ENCODE peak calls at places on chromosomes 6 and 20, in five cellular contexts. X is psoas muscle, R is lower lobe of right lung, Q is heart left ventricle, B is breast epithelium. Y is an unnamed sample.

GRCh38 chr20:11797161-11797560 is 120.5 kb upstream of the BTBD3 start:
- DNase-seq in X (no peak), R (no peak), Q (no peak), B (no peak), Y (no peak)

GRCh38 chr6:150347845-150348244 is 21.0 kb upstream of the IYD start:
- DNase-seq in X (no peak), R (no peak), Q (no peak), B (no peak), Y (no peak)

GRCh38 chr6:28985396-28986164 is 19.5 kb downstream of the ZNF311 start:
- DNase-seq in X (peak), R (peak), Q (peak), B (peak), Y (peak)

GRCh38 chr20:60334936-60335335 is 376.7 kb downstream of the CDH26 start:
- DNase-seq in X (no peak), R (no peak), Q (no peak), B (no peak), Y (no peak)

GRCh38 chr6:31528307-31528777 is 420 bp upstream of the MCCD1 start:
- DNase-seq in X (no peak), R (no peak), Q (no peak), B (no peak), Y (no peak)

GRCh38 chr6:73064261-73064660 is 161.0 kb downstream of the KHDC1L start:
- DNase-seq in X (no peak), R (no peak), Q (no peak), B (no peak), Y (no peak)

GRCh38 chr20:46308258-46309157 is at the start of gene CDH22:
- DNase-seq in X (peak), R (peak), Q (peak), B (no peak), Y (no peak)

GRCh38 chr20:20391766-20392165 is 23.9 kb downstream of the INSM1 start:
- DNase-seq in X (no peak), R (no peak), Q (no peak), B (no peak), Y (no peak)

GRCh38 chr6:92231220-92231701 is 1188.1 kb downstream of the EPHA7 start:
- DNase-seq in X (no peak), R (no peak), Q (no peak), B (no peak), Y (no peak)

GRCh38 chr20:18738055-18738454 is 75.5 kb upstream of the SCP2D1 start:
- DNase-seq in X (no peak), R (peak), Q (no peak), B (no peak), Y (no peak)

GRCh38 chr6:85419046-85419759 is 30.7 kb upstream of the NT5E start:
- DNase-seq in X (no peak), R (no peak), Q (no peak), B (no peak), Y (no peak)

GRCh38 chr6:24520929-24521546 is 26.3 kb downstream of the ALDH5A1 start:
- DNase-seq in X (peak), R (peak), Q (no peak), B (no peak), Y (peak)

GRCh38 chr6:167858842-167859520 is 32.3 kb downstream of the AFDN start:
- DNase-seq in X (no peak), R (no peak), Q (no peak), B (no peak), Y (no peak)

GRCh38 chr6:167861424-167861823 is 34.7 kb downstream of the AFDN start:
- DNase-seq in X (no peak), R (no peak), Q (no peak), B (no peak), Y (no peak)

GRCh38 chr6:167863897-167864296 is 37.2 kb downstream of the AFDN start:
- DNase-seq in X (no peak), R (no peak), Q (no peak), B (no peak), Y (no peak)

GRCh38 chr6:167858086-167858591 is 31.4 kb downstream of the AFDN start:
- DNase-seq in X (no peak), R (no peak), Q (no peak), B (no peak), Y (no peak)

GRCh38 chr6:167860546-167861226 is 34.0 kb downstream of the AFDN start:
- DNase-seq in X (no peak), R (no peak), Q (no peak), B (no peak), Y (no peak)
- H3K27ac ChIP-seq in X (no peak), R (no peak), Q (no peak), B (no peak), Y (no peak)

GRCh38 chr6:42095776-42096541 is 45.6 kb downstream of the TAF8 start:
- DNase-seq in X (peak), R (no peak), Q (no peak), B (no peak), Y (no peak)
- TF ChIP-seq CTCF in X (no peak), R (no peak), Q (no peak), B (no peak), Y (no peak)

GRCh38 chr6:155523821-155524238 is 68.2 kb upstream of the NOX3 start:
- DNase-seq in X (no peak), R (no peak), Q (no peak), B (no peak), Y (no peak)

GRCh38 chr6:155527443-155527842 is 71.8 kb upstream of the NOX3 start:
- DNase-seq in X (no peak), R (no peak), Q (no peak), B (no peak), Y (no peak)

GRCh38 chr6:155521719-155522118 is 66.1 kb upstream of the NOX3 start:
- DNase-seq in X (no peak), R (no peak), Q (no peak), B (no peak), Y (no peak)

GRCh38 chr6:155528335-155528734 is 72.7 kb upstream of the NOX3 start:
- DNase-seq in X (no peak), R (no peak), Q (no peak), B (no peak), Y (no peak)

GRCh38 chr6:155524249-155524651 is 68.6 kb upstream of the NOX3 start:
- DNase-seq in X (no peak), R (no peak), Q (no peak), B (no peak), Y (no peak)
- H3K27ac ChIP-seq in X (no peak), R (no peak), Q (no peak), B (no peak), Y (no peak)

DNA sequence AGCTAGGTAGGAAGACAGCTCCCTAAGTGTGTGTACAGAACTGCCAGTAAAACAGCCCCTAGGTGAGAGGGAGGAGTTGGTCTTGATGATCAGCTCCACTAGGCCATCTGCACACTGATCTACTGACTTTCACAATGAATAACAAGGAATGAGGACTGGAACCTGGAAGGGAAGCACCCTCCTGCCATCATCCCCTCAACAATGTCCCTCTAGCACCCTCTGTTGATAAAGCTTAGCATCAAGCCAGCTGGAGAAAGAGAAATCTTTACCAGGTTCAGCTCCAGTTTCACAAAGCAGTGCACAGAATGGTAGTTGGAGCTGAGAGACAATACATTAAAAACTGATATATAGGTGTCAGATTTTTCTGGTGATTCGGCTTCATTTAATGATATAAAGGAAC is 57.2 kb upstream of the IRAK1BP1 start:
- DNase-seq in X (no peak), R (no peak), Q (no peak), B (no peak), Y (no peak)
- TF ChIP-seq CTCF in X (no peak), R (peak), Q (no peak), B (no peak), Y (no peak)

GRCh38 chr6:156956286-156956685 is 179.1 kb downstream of the ARID1B start:
- DNase-seq in X (no peak), R (no peak), Q (no peak), B (no peak), Y (no peak)
- H3K27ac ChIP-seq in X (peak), R (no peak), Q (no peak), B (peak), Y (peak)

GRCh38 chr6:4316867-4317400 is 181.6 kb upstream of the ECI2 start:
- DNase-seq in X (peak), R (peak), Q (peak), B (no peak), Y (peak)

GRCh38 chr6:4309540-4309939 is 174.2 kb upstream of the ECI2 start:
- DNase-seq in X (no peak), R (no peak), Q (no peak), B (no peak), Y (no peak)

GRCh38 chr6:4311976-4312860 is 176.8 kb upstream of the ECI2 start:
- DNase-seq in X (no peak), R (no peak), Q (no peak), B (no peak), Y (no peak)

GRCh38 chr6:4314201-4314707 is 178.9 kb upstream of the ECI2 start:
- DNase-seq in X (no peak), R (no peak), Q (no peak), B (no peak), Y (no peak)

DNA sequence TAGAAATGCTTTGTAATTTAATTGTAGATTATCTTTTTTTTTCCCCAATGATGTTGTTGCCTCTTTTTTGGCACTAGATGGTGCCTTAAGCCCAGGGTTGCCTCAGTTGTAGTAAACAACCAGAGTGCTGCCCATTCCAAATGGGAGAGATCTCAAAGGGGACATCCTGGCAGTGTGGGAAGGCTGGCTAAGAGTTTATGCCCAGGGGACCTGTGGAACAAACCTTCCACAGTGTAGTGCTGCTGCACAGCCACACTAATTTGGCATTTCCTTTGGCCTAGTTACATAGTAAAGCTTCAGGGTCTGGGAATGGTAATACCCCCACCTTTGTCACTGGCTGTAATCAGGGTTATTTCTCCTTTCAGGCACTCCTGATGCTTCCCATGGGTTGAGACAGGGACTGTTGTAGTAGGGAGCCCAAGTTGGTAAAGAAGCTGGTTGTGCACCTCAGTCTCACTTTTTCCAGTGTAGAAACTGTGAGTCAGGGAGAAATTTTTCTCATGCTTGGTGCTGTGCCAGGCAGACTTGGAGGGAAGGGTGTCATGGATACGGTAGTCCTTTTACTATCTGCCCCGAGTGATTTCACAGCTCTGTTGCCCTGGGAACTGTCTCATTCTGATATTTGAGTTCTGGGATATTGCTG is 177.8 kb upstream of the ECI2 start:
- DNase-seq in X (no peak), R (no peak), Q (peak), B (no peak), Y (no peak)
- TF ChIP-seq CTCF in X (peak), R (peak), Q (peak), B (peak), Y (peak)

DNA sequence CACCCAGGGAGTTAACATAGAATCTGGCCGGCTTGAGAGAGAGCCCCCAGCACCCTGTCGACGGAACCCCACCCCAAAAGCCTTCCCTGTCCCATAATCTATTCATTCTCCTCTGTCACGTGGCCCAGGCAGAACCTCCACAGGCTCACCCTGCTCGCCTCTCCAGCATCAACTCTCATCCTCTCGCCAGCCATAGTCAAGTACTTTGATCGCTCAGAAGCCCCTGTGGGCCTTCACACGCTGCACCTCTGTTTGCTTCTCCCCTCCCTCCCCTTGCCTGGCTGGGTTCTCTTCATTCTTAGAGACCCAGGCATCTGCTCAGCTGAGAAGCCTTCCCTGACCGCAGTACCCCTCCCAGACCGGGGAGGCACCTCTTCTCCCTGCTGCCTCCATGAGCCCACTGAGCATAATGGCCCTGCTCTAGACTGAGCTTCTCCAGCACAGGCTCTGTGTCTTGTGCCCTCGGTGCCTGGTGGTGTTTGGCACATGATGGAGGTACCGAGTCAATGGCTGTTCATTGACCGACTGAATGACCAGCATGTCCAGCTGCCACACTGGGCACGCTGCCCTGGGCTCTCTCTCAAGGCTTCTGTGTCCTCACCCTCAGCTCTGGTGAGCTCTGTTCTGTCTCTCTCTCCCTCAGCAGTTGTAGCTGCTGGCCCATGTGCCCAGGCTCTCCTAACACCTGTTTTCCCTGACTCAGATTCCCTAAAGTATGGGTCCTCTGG is 33.7 kb downstream of the PKIG start:
- DNase-seq in X (peak), R (no peak), Q (no peak), B (no peak), Y (no peak)
- H3K27ac ChIP-seq in X (peak), R (peak), Q (peak), B (peak), Y (peak)

GRCh38 chr6:160991411-160992322 is at the start of gene MAP3K4:
- DNase-seq in X (peak), R (peak), Q (peak), B (peak), Y (peak)
- TF ChIP-seq CTCF in X (no peak), R (no peak), Q (no peak), B (no peak), Y (no peak)